ENCODE peak calls at places on chromosome X, in seven cellular contexts. One of them, this sample, is unnamed.
A peak's percentile ranks its signal among the peaks of the same experiment; 100 is the strongest.

GRCh38 chrX:155767101-155767878 is 113.9 kb upstream of the VAMP7 start:
- DNase-seq in K562: peak; percentile 68
- DNase-seq in spleen: no peak
- DNase-seq in transverse colon: peak; percentile 60
- DNase-seq in H1: peak; percentile 47
- DNase-seq in IMR-90: peak; percentile 74
- DNase-seq in tibial nerve: peak; percentile 53
- DNase-seq in this sample: peak; percentile 68

GRCh38 chrX:151792505-151792904 is 58.0 kb downstream of the CNGA2 start:
- DNase-seq in spleen: no peak
- DNase-seq in IMR-90: no peak
- DNase-seq in tibial nerve: no peak
- DNase-seq in H1: no peak
- DNase-seq in transverse colon: no peak
- DNase-seq in K562: no peak
- DNase-seq in this sample: no peak

GRCh38 chrX:98071331-98071730 is 1187.6 kb downstream of the RPA4 start:
- DNase-seq in transverse colon: no peak
- DNase-seq in K562: no peak
- DNase-seq in H1: no peak
- DNase-seq in spleen: no peak
- DNase-seq in IMR-90: no peak
- DNase-seq in tibial nerve: no peak
- DNase-seq in this sample: no peak

GRCh38 chrX:32894679-32895078 is 316.7 kb downstream of the DMD start:
- DNase-seq in K562: no peak
- DNase-seq in spleen: no peak
- DNase-seq in transverse colon: no peak
- DNase-seq in IMR-90: no peak
- DNase-seq in H1: no peak
- DNase-seq in tibial nerve: no peak
- DNase-seq in this sample: no peak

GRCh38 chrX:111168314-111168713 is 72.3 kb downstream of the PAK3 start:
- DNase-seq in IMR-90: peak; percentile 0
- DNase-seq in H1: no peak
- DNase-seq in tibial nerve: no peak
- DNase-seq in transverse colon: no peak
- DNase-seq in spleen: no peak
- DNase-seq in K562: peak; percentile 3
- DNase-seq in this sample: no peak

GRCh38 chrX:3962511-3963350 is 249.3 kb upstream of the PRKX start:
- DNase-seq in tibial nerve: peak; percentile 7
- DNase-seq in spleen: no peak
- DNase-seq in transverse colon: no peak
- DNase-seq in H1: no peak
- DNase-seq in K562: peak; percentile 4
- DNase-seq in IMR-90: peak; percentile 16
- DNase-seq in this sample: no peak

GRCh38 chrX:80808854-80809493 is 703 bp downstream of the BRWD3 start:
- DNase-seq in H1: peak; percentile 46
- DNase-seq in transverse colon: peak; percentile 28
- DNase-seq in K562: no peak
- DNase-seq in tibial nerve: peak; percentile 5
- DNase-seq in spleen: peak; percentile 81
- DNase-seq in IMR-90: no peak
- DNase-seq in this sample: peak; percentile 59

GRCh38 chrX:103758555-103758954 is 18.1 kb upstream of the PLP1 start:
- DNase-seq in spleen: no peak
- DNase-seq in IMR-90: no peak
- DNase-seq in H1: no peak
- DNase-seq in tibial nerve: no peak
- DNase-seq in transverse colon: no peak
- DNase-seq in K562: no peak
- DNase-seq in this sample: no peak

GRCh38 chrX:24890677-24891076 is 125.1 kb downstream of the ARX start:
- DNase-seq in transverse colon: no peak
- DNase-seq in tibial nerve: no peak
- DNase-seq in H1: no peak
- DNase-seq in K562: no peak
- DNase-seq in IMR-90: no peak
- DNase-seq in spleen: no peak
- DNase-seq in this sample: no peak

GRCh38 chrX:1242901-1243402 is 25.7 kb upstream of the CSF2RA start:
- DNase-seq in tibial nerve: no peak
- DNase-seq in spleen: peak; percentile 48
- DNase-seq in transverse colon: no peak
- DNase-seq in IMR-90: no peak
- DNase-seq in K562: no peak
- DNase-seq in H1: no peak
- DNase-seq in this sample: no peak

GRCh38 chrX:46704767-46705386 is 54.0 kb downstream of the SLC9A7 start:
- DNase-seq in transverse colon: no peak
- DNase-seq in tibial nerve: no peak
- DNase-seq in K562: no peak
- DNase-seq in H1: no peak
- DNase-seq in IMR-90: peak; percentile 60
- DNase-seq in spleen: no peak
- DNase-seq in this sample: no peak

GRCh38 chrX:46912673-46913491 is 661 bp downstream of the JADE3 start:
- DNase-seq in K562: peak; percentile 46
- DNase-seq in tibial nerve: no peak
- DNase-seq in H1: peak; percentile 60
- DNase-seq in IMR-90: peak; percentile 14
- DNase-seq in transverse colon: peak; percentile 50
- DNase-seq in spleen: peak; percentile 87
- DNase-seq in this sample: peak; percentile 64

GRCh38 chrX:55057691-55058249 is 17.1 kb upstream of the PAGE2B start:
- DNase-seq in transverse colon: no peak
- DNase-seq in K562: peak; percentile 22
- DNase-seq in H1: peak; percentile 32
- DNase-seq in IMR-90: peak; percentile 28
- DNase-seq in tibial nerve: peak; percentile 60
- DNase-seq in spleen: no peak
- DNase-seq in this sample: peak; percentile 69

GRCh38 chrX:47239199-47239598 is 6.4 kb downstream of the USP11 start:
- DNase-seq in spleen: no peak
- DNase-seq in H1: no peak
- DNase-seq in transverse colon: no peak
- DNase-seq in IMR-90: no peak
- DNase-seq in K562: no peak
- DNase-seq in tibial nerve: no peak
- DNase-seq in this sample: peak; percentile 32

GRCh38 chrX:105752334-105752733 is 70.0 kb upstream of the NRK start:
- DNase-seq in transverse colon: no peak
- DNase-seq in IMR-90: no peak
- DNase-seq in K562: no peak
- DNase-seq in H1: no peak
- DNase-seq in spleen: no peak
- DNase-seq in tibial nerve: no peak
- DNase-seq in this sample: no peak

GRCh38 chrX:123338240-123338639 is 154.2 kb downstream of the GRIA3 start:
- DNase-seq in spleen: no peak
- DNase-seq in H1: no peak
- DNase-seq in transverse colon: no peak
- DNase-seq in K562: no peak
- DNase-seq in IMR-90: no peak
- DNase-seq in tibial nerve: no peak
- DNase-seq in this sample: no peak

GRCh38 chrX:63434206-63434605 is 83.1 kb upstream of the SPIN4 start:
- DNase-seq in K562: no peak
- DNase-seq in IMR-90: no peak
- DNase-seq in tibial nerve: no peak
- DNase-seq in H1: no peak
- DNase-seq in spleen: no peak
- DNase-seq in transverse colon: no peak
- DNase-seq in this sample: no peak

GRCh38 chrX:134173541-134174272 is 63.3 kb upstream of the CCDC160 start:
- DNase-seq in H1: peak; percentile 46
- DNase-seq in IMR-90: no peak
- DNase-seq in K562: no peak
- DNase-seq in tibial nerve: no peak
- DNase-seq in spleen: peak; percentile 74
- DNase-seq in transverse colon: no peak
- DNase-seq in this sample: no peak

GRCh38 chrX:135327299-135327698 is 18.0 kb downstream of the ETDC start:
- DNase-seq in K562: no peak
- DNase-seq in transverse colon: no peak
- DNase-seq in spleen: no peak
- DNase-seq in IMR-90: peak; percentile 94
- DNase-seq in tibial nerve: no peak
- DNase-seq in H1: no peak
- DNase-seq in this sample: no peak

DNA sequence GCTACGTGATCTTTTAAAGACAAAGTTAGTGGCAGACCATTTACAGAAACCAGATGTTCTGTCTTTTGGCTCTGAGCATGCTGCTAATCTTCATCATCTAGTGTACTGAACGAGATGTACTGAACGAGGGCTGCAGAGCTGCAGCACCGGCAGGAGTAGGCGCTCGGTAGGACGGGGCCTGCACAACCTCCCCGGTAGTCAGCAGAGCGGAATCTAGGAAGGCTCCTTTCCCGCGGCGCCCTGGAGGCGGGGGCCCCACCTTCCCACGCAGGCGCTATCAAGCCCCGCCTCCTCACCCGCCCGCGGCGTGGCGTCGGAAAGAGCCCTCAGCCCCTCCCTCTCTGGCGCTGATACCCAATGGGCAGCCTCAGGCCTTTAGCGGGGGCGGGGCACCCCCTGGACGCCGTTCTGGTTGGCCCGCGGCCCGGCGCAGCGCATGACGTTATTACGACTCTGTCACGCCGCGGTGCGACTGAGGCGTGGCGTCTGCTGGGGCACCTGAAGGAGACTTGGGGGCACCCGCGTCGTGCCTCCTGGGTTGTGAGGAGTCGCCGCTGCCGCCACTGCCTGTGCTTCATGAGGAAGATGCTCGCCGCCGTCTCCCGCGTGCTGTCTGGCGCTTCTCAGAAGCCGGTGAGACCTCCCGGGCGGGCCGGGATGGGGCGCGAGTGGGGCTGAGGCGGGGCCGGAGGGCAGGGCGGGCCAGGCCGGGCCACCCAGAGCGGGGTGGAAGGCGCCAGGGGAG is at the start of gene PDHA1:
- DNase-seq in H1: peak; percentile 84
- DNase-seq in IMR-90: peak; percentile 87
- DNase-seq in spleen: peak; percentile 96
- DNase-seq in K562: peak; percentile 93
- DNase-seq in tibial nerve: peak; percentile 86
- DNase-seq in transverse colon: peak; percentile 95
- DNase-seq in this sample: peak; percentile 94
- TF ChIP-seq POLR2A in H1: no peak
- TF ChIP-seq POLR2A in IMR-90: peak; percentile 71
- TF ChIP-seq POLR2A in spleen: peak; percentile 53
- TF ChIP-seq POLR2A in K562: peak; percentile 80
- TF ChIP-seq POLR2A in tibial nerve: peak; percentile 76
- TF ChIP-seq POLR2A in transverse colon: peak; percentile 86
- TF ChIP-seq POLR2A in this sample: peak; percentile 70

GRCh38 chrX:109859673-109860072 is 126.6 kb upstream of the ACSL4 start:
- DNase-seq in spleen: no peak
- DNase-seq in transverse colon: no peak
- DNase-seq in K562: no peak
- DNase-seq in tibial nerve: no peak
- DNase-seq in IMR-90: no peak
- DNase-seq in H1: no peak
- DNase-seq in this sample: no peak

GRCh38 chrX:109858602-109859341 is 125.7 kb upstream of the ACSL4 start:
- DNase-seq in transverse colon: no peak
- DNase-seq in spleen: no peak
- DNase-seq in H1: no peak
- DNase-seq in IMR-90: no peak
- DNase-seq in tibial nerve: no peak
- DNase-seq in K562: no peak
- DNase-seq in this sample: no peak

GRCh38 chrX:109855501-109855900 is 122.4 kb upstream of the ACSL4 start:
- DNase-seq in tibial nerve: no peak
- DNase-seq in H1: no peak
- DNase-seq in IMR-90: no peak
- DNase-seq in transverse colon: no peak
- DNase-seq in K562: no peak
- DNase-seq in spleen: no peak
- DNase-seq in this sample: no peak

GRCh38 chrX:109857898-109858297 is 124.8 kb upstream of the ACSL4 start:
- DNase-seq in tibial nerve: no peak
- DNase-seq in IMR-90: peak; percentile 52
- DNase-seq in K562: no peak
- DNase-seq in H1: no peak
- DNase-seq in transverse colon: no peak
- DNase-seq in spleen: no peak
- DNase-seq in this sample: no peak

DNA sequence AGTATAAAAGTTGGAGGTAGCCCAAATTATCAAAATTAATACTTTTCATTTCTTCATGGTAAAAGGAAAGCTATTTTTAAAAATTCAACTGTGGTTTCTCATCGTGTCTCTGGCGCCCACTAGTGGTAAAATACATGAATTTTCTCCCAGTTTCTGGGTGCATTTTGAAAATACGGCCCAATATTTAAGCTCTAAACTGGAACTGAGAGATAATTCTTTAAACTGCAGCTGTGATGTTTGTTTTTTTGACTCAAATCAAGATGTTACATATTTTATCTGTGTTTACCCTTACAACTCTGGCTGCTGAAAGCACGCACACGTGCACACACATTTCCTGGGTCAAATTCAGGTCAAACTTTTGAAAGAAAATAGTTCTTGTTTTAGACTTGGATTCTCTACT is 123.9 kb upstream of the ACSL4 start:
- DNase-seq in transverse colon: no peak
- DNase-seq in spleen: no peak
- DNase-seq in IMR-90: peak; percentile 34
- DNase-seq in H1: no peak
- DNase-seq in K562: peak; percentile 30
- DNase-seq in tibial nerve: peak; percentile 15
- DNase-seq in this sample: no peak
- H3K4me3 ChIP-seq in transverse colon: no peak overlapping the region
- H3K4me3 ChIP-seq in spleen: no peak overlapping the region
- H3K4me3 ChIP-seq in IMR-90: no peak overlapping the region
- H3K4me3 ChIP-seq in H1: no peak overlapping the region
- H3K4me3 ChIP-seq in K562: no peak overlapping the region
- H3K4me3 ChIP-seq in tibial nerve: no peak overlapping the region
- H3K4me3 ChIP-seq in this sample: no peak overlapping the region

GRCh38 chrX:139198936-139199335 is 331.6 kb upstream of the F9 start:
- DNase-seq in K562: no peak
- DNase-seq in spleen: no peak
- DNase-seq in tibial nerve: no peak
- DNase-seq in IMR-90: no peak
- DNase-seq in transverse colon: no peak
- DNase-seq in H1: no peak
- DNase-seq in this sample: no peak
- H3K27me3 ChIP-seq in K562: no peaks in the 10 kb centered on the region
- H3K27me3 ChIP-seq in spleen: peaks cover 29% of the 10 kb centered on the region
- H3K27me3 ChIP-seq in tibial nerve: no peaks in the 10 kb centered on the region
- H3K27me3 ChIP-seq in IMR-90: peaks cover 8% of the 10 kb centered on the region
- H3K27me3 ChIP-seq in transverse colon: peaks cover 19% of the 10 kb centered on the region
- H3K27me3 ChIP-seq in H1: peaks cover 44% of the 10 kb centered on the region
- H3K27me3 ChIP-seq in this sample: no peaks in the 10 kb centered on the region

GRCh38 chrX:72180539-72180938 is 1.0 kb upstream of the PIN4 start:
- DNase-seq in IMR-90: no peak
- DNase-seq in transverse colon: no peak
- DNase-seq in K562: no peak
- DNase-seq in tibial nerve: no peak
- DNase-seq in H1: no peak
- DNase-seq in spleen: no peak
- DNase-seq in this sample: no peak

GRCh38 chrX:72182924-72183323 is 1.4 kb downstream of the PIN4 start:
- DNase-seq in spleen: no peak
- DNase-seq in transverse colon: no peak
- DNase-seq in H1: no peak
- DNase-seq in K562: no peak
- DNase-seq in tibial nerve: no peak
- DNase-seq in IMR-90: no peak
- DNase-seq in this sample: no peak

GRCh38 chrX:72181178-72182125 is at the start of gene PIN4:
- DNase-seq in K562: peak; percentile 89
- DNase-seq in H1: peak; percentile 78
- DNase-seq in transverse colon: peak; percentile 90
- DNase-seq in spleen: peak; percentile 94
- DNase-seq in tibial nerve: peak; percentile 82
- DNase-seq in IMR-90: peak; percentile 97
- DNase-seq in this sample: peak; percentile 83
- TF ChIP-seq POLR2A in K562: peak; percentile 76
- TF ChIP-seq POLR2A in H1: peak; percentile 41
- TF ChIP-seq POLR2A in transverse colon: peak; percentile 51
- TF ChIP-seq POLR2A in spleen: no peak
- TF ChIP-seq POLR2A in tibial nerve: peak; percentile 56
- TF ChIP-seq POLR2A in IMR-90: peak; percentile 57
- TF ChIP-seq POLR2A in this sample: peak; percentile 28